ENCODE peak calls at places on chromosomes 3 and 15, in six cellular contexts. C is bronchial epithelial cell, X is endothelial cell, T is T-helper 22 cell, Z is heart right ventricle, G is omental fat pad. O is an unnamed sample.
A peak's percentile ranks its signal among the peaks of the same experiment; 100 is the strongest.

GRCh38 chr3:130626021-130626420 is 109.0 kb downstream of the COL6A6 start:
- DNase-seq in C (peak; percentile 7), T (no peak), X (no peak), G (no peak), Z (no peak), O (peak; percentile 14)

GRCh38 chr15:88894348-88894818 is 961 bp downstream of the HAPLN3 start:
- DNase-seq in Z (no peak), C (peak; percentile 63), T (peak; percentile 62), G (no peak), X (peak; percentile 86), O (peak; percentile 69)

GRCh38 chr3:188595890-188596376 is 442.0 kb downstream of the LPP start:
- DNase-seq in C (peak; percentile 76), Z (no peak), X (no peak), T (no peak), G (no peak), O (peak; percentile 54)

GRCh38 chr15:57580866-57581265 is 10.8 kb upstream of the MYZAP start:
- DNase-seq in T (no peak), X (no peak), Z (no peak), C (no peak), G (no peak), O (no peak)

GRCh38 chr15:50463423-50464358 is 39.5 kb downstream of the USP8 start:
- DNase-seq in C (no peak), Z (no peak), T (no peak), X (no peak), G (no peak), O (peak; percentile 6)

GRCh38 chr15:33860749-33861148 is 107.5 kb upstream of the CHRM5 start:
- DNase-seq in T (no peak), X (no peak), Z (no peak), C (peak; percentile 78), G (no peak), O (peak; percentile 55)

GRCh38 chr3:134061401-134061800 is 31.7 kb upstream of the SLCO2A1 start:
- DNase-seq in T (no peak), Z (no peak), C (no peak), G (no peak), X (no peak), O (no peak)

GRCh38 chr3:142628806-142629205 is 32.6 kb downstream of the PLS1 start:
- DNase-seq in G (no peak), X (no peak), T (no peak), C (no peak), Z (no peak), O (no peak)

GRCh38 chr3:141243295-141243707 is 11.7 kb downstream of the PXYLP1 start:
- DNase-seq in X (no peak), G (no peak), Z (no peak), T (peak; percentile 24), C (no peak), O (peak; percentile 17)

GRCh38 chr15:30065025-30065801 is 17.5 kb upstream of the GOLGA8J start:
- DNase-seq in C (peak; percentile 54), X (no peak), Z (no peak), G (no peak), T (no peak), O (peak; percentile 85)

GRCh38 chr3:96017556-96017955 is 796.8 kb upstream of the EPHA6 start:
- DNase-seq in Z (no peak), G (no peak), T (no peak), X (no peak), C (no peak), O (no peak)

GRCh38 chr3:35296533-35296932 is 342.8 kb upstream of the ARPP21 start:
- DNase-seq in G (no peak), Z (no peak), X (no peak), T (no peak), C (no peak), O (no peak)

GRCh38 chr15:64092864-64093626 is 593 bp downstream of the CIAO2A start:
- DNase-seq in G (no peak), C (no peak), Z (peak; percentile 50), T (no peak), X (peak; percentile 41), O (peak; percentile 36)

GRCh38 chr3:179000144-179000543 is 71.5 kb downstream of the ZMAT3 start:
- DNase-seq in C (peak; percentile 20), G (no peak), Z (no peak), X (no peak), T (no peak), O (no peak)

GRCh38 chr3:70728311-70728710 is 415.9 kb upstream of the MDFIC2 start:
- DNase-seq in G (no peak), C (no peak), T (no peak), X (no peak), Z (no peak), O (no peak)

GRCh38 chr15:63463793-63464192 is 40.6 kb upstream of the USP3 start:
- DNase-seq in G (no peak), X (no peak), T (no peak), C (no peak), Z (no peak), O (no peak)

GRCh38 chr3:98612587-98612986 is 19.2 kb upstream of the CPOX start:
- DNase-seq in G (no peak), T (no peak), C (no peak), X (no peak), Z (no peak), O (peak; percentile 74)

GRCh38 chr3:134799393-134799792 is 4.3 kb downstream of the EPHB1 start:
- DNase-seq in X (no peak), C (no peak), Z (no peak), T (no peak), G (no peak), O (no peak)

GRCh38 chr15:38758001-38758400 is 193.4 kb upstream of the RASGRP1 start:
- DNase-seq in C (no peak), X (no peak), Z (no peak), G (no peak), T (no peak), O (peak; percentile 23)

GRCh38 chr3:197956070-197956469 is 3.9 kb upstream of the LMLN start:
- DNase-seq in Z (no peak), T (no peak), G (no peak), C (no peak), X (no peak), O (no peak)

GRCh38 chr3:71152039-71152891 is 431.3 kb downstream of the FOXP1 start:
- DNase-seq in G (no peak), T (no peak), C (no peak), X (no peak), Z (no peak), O (no peak)

O was measured in MCF 10A.